ENCODE peak calls at places on chromosome 20, in nine cellular contexts. M is cardiac muscle cell; B is T follicular helper cell; L is activated CD4-positive, alpha-beta T cell treated with anti-CD3 and anti-CD28 coated beads, Interleukin-2, amount 50 U/mL, for 24 hours; N is IMR-90; P is germinal center; D is NCI-H460; E is KBM-7; C is NCI-H774. U is an unnamed sample.
A peak's percentile ranks its signal among the peaks of the same experiment; 100 is the strongest.

GRCh38 chr20:51752343-51752951 is 15.7 kb downstream of the ATP9A start:
- DNase-seq in B (no peak), M (peak; percentile 77), C (no peak), D (peak; percentile 44), E (no peak), P (no peak), N (peak; percentile 93), L (no peak), U (no peak)

GRCh38 chr20:34525709-34526416 is 9.6 kb downstream of the DYNLRB1 start:
- DNase-seq in B (no peak), L (no peak), P (no peak), N (peak; percentile 100), E (peak; percentile 39), C (no peak), D (peak; percentile 81), M (peak; percentile 96), U (no peak)

GRCh38 chr20:57124800-57125399 is 141.5 kb downstream of the BMP7 start:
- DNase-seq in L (no peak), C (no peak), E (no peak), P (no peak), D (no peak), N (no peak), M (no peak), B (no peak), U (no peak)

GRCh38 chr20:49281059-49281912 is 3.4 kb upstream of the ZNFX1 start:
- DNase-seq in C (no peak), E (peak; percentile 90), L (no peak), P (no peak), M (peak; percentile 61), B (no peak), N (no peak), D (no peak), U (no peak)

GRCh38 chr20:32203556-32204484 is 3.7 kb downstream of the PLAGL2 start:
- DNase-seq in E (no peak), P (no peak), C (peak; percentile 38), M (peak; percentile 52), B (no peak), N (no peak), L (no peak), D (no peak), U (no peak)

GRCh38 chr20:22579119-22579427 is 5.3 kb downstream of the FOXA2 start:
- DNase-seq in N (no peak), B (no peak), C (no peak), M (no peak), E (no peak), P (no peak), L (no peak), D (no peak), U (no peak)

GRCh38 chr20:48577557-48577956 is 250.2 kb downstream of the PREX1 start:
- DNase-seq in D (no peak), L (no peak), C (no peak), N (no peak), P (no peak), M (no peak), B (no peak), E (no peak), U (no peak)

GRCh38 chr20:1848378-1848777 is 46.8 kb upstream of the SIRPA start:
- DNase-seq in N (no peak), C (no peak), D (no peak), L (no peak), E (no peak), M (no peak), B (no peak), P (no peak), U (no peak)

GRCh38 chr20:53940883-53941546 is 129.4 kb downstream of the BCAS1 start:
- DNase-seq in M (peak; percentile 86), L (no peak), B (no peak), N (peak; percentile 94), D (no peak), C (no peak), P (no peak), E (peak; percentile 52), U (no peak)

GRCh38 chr20:17611540-17612286 is 41.8 kb downstream of the DSTN start:
- DNase-seq in D (peak; percentile 16), P (no peak), E (no peak), N (no peak), M (peak; percentile 40), B (no peak), L (no peak), C (no peak), U (no peak)

GRCh38 chr20:7161690-7162089 is 394.2 kb downstream of the BMP2 start:
- DNase-seq in B (no peak), M (peak; percentile 34), D (no peak), P (no peak), N (no peak), L (no peak), E (peak; percentile 16), C (no peak), U (no peak)

GRCh38 chr20:38000293-38000692 is 33.0 kb downstream of the TTI1 start:
- DNase-seq in D (no peak), N (no peak), L (no peak), B (no peak), E (no peak), P (no peak), C (no peak), M (no peak), U (no peak)

GRCh38 chr20:42974347-42974746 is 215.4 kb downstream of the PTPRT start:
- DNase-seq in N (no peak), C (no peak), E (no peak), B (no peak), M (no peak), L (no peak), P (no peak), D (no peak), U (no peak)

GRCh38 chr20:60271597-60271996 is 313.4 kb downstream of the CDH26 start:
- DNase-seq in N (peak; percentile 12), P (no peak), L (no peak), C (no peak), B (no peak), M (no peak), D (no peak), E (no peak), U (no peak)

GRCh38 chr20:47358672-47359532 is 2.4 kb upstream of the ZMYND8 start:
- DNase-seq in D (peak; percentile 85), B (no peak), M (peak; percentile 97), N (peak; percentile 90), P (no peak), C (peak; percentile 52), L (no peak), E (peak; percentile 77), U (no peak)

GRCh38 chr20:58099291-58099915 is 129.1 kb downstream of the ANKRD60 start:
- DNase-seq in B (no peak), P (no peak), D (no peak), N (no peak), L (no peak), C (no peak), M (no peak), E (no peak), U (no peak)

GRCh38 chr20:24662756-24663399 is 193.4 kb downstream of the SYNDIG1 start:
- DNase-seq in B (no peak), C (no peak), N (peak; percentile 48), L (no peak), M (peak; percentile 14), P (no peak), E (no peak), D (no peak), U (no peak)

GRCh38 chr20:19756756-19757486 is 1.1 kb upstream of the RIN2 start:
- DNase-seq in E (no peak), D (no peak), B (no peak), C (peak; percentile 28), P (no peak), M (no peak), L (no peak), N (no peak), U (no peak)

U was measured in naive thymus-derived CD8-positive, alpha-beta T cell.